ENCODE peak calls at places on chromosomes 2 and 18, in five cellular contexts. One of them, this sample, is unnamed.
A peak's percentile ranks its signal among the peaks of the same experiment; 100 is the strongest.

GRCh38 chr2:100707016-100707947 is 112.7 kb upstream of the NPAS2 start:
- DNase-seq in transverse colon: no peak
- DNase-seq in small intestine: no peak
- DNase-seq in K562: no peak
- DNase-seq in mucosa of descending colon: no peak
- DNase-seq in this sample: no peak

GRCh38 chr18:1846640-1847039 is 724.7 kb downstream of the METTL4 start:
- DNase-seq in K562: no peak
- DNase-seq in mucosa of descending colon: no peak
- DNase-seq in transverse colon: no peak
- DNase-seq in small intestine: no peak
- DNase-seq in this sample: no peak

GRCh38 chr2:14975401-14975800 is 342.9 kb downstream of the LRATD1 start:
- DNase-seq in K562: no peak
- DNase-seq in small intestine: no peak
- DNase-seq in transverse colon: no peak
- DNase-seq in mucosa of descending colon: no peak
- DNase-seq in this sample: no peak

GRCh38 chr18:79518028-79518682 is 122.4 kb downstream of the NFATC1 start:
- DNase-seq in K562: no peak
- DNase-seq in small intestine: no peak
- DNase-seq in transverse colon: no peak
- DNase-seq in mucosa of descending colon: no peak
- DNase-seq in this sample: no peak

GRCh38 chr2:237213325-237214040 is 127.8 kb downstream of the COPS8 start:
- DNase-seq in K562: no peak
- DNase-seq in transverse colon: peak; percentile 25
- DNase-seq in mucosa of descending colon: no peak
- DNase-seq in small intestine: no peak
- DNase-seq in this sample: peak; percentile 13

GRCh38 chr2:97693476-97693875 is 19.9 kb upstream of the ZAP70 start:
- DNase-seq in transverse colon: no peak
- DNase-seq in K562: no peak
- DNase-seq in small intestine: no peak
- DNase-seq in mucosa of descending colon: no peak
- DNase-seq in this sample: no peak

GRCh38 chr2:191341436-191341835 is 96.2 kb downstream of the MYO1B start:
- DNase-seq in K562: no peak
- DNase-seq in mucosa of descending colon: no peak
- DNase-seq in transverse colon: no peak
- DNase-seq in small intestine: no peak
- DNase-seq in this sample: no peak

GRCh38 chr18:29840101-29840500 is 1202.4 kb downstream of the DSC3 start:
- DNase-seq in transverse colon: no peak
- DNase-seq in small intestine: no peak
- DNase-seq in mucosa of descending colon: no peak
- DNase-seq in K562: no peak
- DNase-seq in this sample: no peak

GRCh38 chr18:11840493-11840892 is 10.7 kb upstream of the CHMP1B start:
- DNase-seq in mucosa of descending colon: no peak
- DNase-seq in transverse colon: no peak
- DNase-seq in small intestine: no peak
- DNase-seq in K562: no peak
- DNase-seq in this sample: peak; percentile 52

GRCh38 chr2:28160986-28161425 is 231.7 kb upstream of the FOSL2 start:
- DNase-seq in transverse colon: no peak
- DNase-seq in mucosa of descending colon: no peak
- DNase-seq in K562: no peak
- DNase-seq in small intestine: no peak
- DNase-seq in this sample: peak; percentile 11

DNA sequence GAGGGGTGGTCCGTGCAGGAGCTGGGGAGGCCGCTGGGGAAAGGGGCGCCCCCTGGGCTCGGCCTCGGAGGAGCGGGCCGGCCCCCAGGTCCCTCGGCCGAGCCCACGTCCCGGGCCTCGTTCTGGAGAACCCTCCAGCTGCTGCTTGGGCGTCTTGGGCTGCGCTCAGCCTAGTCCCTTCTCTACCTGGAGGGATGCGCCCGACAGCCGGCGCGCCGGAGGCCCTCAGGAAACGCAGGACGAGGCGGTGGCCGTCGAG is 293 bp upstream of the D2HGDH start:
- DNase-seq in K562: no peak
- DNase-seq in transverse colon: no peak
- DNase-seq in mucosa of descending colon: no peak
- DNase-seq in small intestine: no peak
- DNase-seq in this sample: no peak
- H3K4me3 ChIP-seq in K562: peak overlapping the region; percentile 74
- H3K4me3 ChIP-seq in transverse colon: peak overlapping the region; percentile 73
- H3K4me3 ChIP-seq in mucosa of descending colon: no peak overlapping the region
- H3K4me3 ChIP-seq in small intestine: no peak overlapping the region
- H3K4me3 ChIP-seq in this sample: peak overlapping the region; percentile 86

DNA sequence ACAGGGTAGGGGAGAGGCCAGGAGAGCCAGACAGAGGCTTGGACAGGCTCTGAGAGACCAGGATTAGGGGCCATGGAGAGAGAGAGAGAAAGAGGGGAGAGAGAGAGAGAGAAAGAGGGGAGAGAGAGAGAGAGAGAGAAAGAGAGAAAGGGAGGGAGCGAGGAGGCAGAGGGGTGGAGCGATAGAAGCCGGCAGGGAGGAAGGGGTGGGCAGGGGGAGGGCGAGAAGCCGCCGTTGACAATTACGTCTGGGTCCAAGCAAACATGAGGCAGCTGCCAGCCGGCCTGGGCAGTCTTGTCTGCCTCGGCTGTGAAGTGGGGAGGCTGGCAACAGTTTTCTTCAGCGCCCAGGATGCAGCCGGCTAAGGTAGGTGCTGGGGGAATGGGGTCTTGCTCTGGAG is at the start of gene KCNIP3:
- DNase-seq in mucosa of descending colon: peak; percentile 58
- DNase-seq in K562: no peak
- DNase-seq in small intestine: peak; percentile 21
- DNase-seq in transverse colon: peak; percentile 35
- DNase-seq in this sample: peak; percentile 55
- H3K4me3 ChIP-seq in mucosa of descending colon: no peak within 1 kb of the TSS
- H3K4me3 ChIP-seq in K562: no peak within 1 kb of the TSS
- H3K4me3 ChIP-seq in small intestine: no peak within 1 kb of the TSS
- H3K4me3 ChIP-seq in transverse colon: no peak within 1 kb of the TSS
- H3K4me3 ChIP-seq in this sample: peak within 1 kb of the TSS; percentile 40

DNA sequence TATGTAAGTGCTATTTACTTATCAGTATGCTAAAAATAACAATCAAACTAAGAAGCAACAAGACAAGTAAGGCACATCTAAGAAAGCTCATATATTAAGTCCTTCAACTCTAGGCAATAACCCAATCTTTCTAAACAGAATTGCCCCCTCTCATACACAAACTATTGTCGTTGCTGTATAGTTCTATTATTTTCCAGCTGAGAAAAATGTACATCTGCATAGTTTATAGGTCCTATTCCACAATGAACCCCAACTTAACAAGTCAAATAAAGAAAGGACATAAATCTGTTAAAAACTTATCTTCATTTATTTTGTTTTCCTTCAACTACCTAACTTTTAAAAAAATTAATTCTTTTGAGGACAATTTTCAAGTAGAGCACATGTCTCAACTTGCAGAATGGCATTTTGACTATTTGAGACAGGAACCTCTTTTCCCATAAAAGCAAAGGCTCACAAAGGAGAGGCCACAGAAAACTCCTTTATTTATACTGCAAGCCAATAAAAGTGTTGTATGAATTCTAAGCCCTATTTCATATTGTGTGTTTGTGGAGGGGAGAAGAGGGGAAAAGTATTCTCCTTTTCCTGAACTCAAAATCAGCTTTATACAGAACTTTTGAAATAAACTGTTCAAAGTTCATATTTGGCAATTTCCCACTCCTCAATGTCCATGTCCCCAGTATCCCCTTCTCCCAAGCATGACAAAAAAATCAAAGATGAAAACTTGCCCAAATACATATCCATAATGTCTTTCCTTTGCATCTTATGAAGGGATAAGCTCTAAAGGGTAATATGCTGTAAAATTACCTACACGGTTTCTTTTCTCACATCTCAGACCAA is 37.4 kb downstream of the RTN4 start:
- DNase-seq in K562: no peak
- DNase-seq in transverse colon: no peak
- DNase-seq in small intestine: no peak
- DNase-seq in mucosa of descending colon: no peak
- DNase-seq in this sample: no peak
- H3K4me3 ChIP-seq in K562: no peak overlapping the region
- H3K4me3 ChIP-seq in transverse colon: no peak overlapping the region
- H3K4me3 ChIP-seq in small intestine: no peak overlapping the region
- H3K4me3 ChIP-seq in mucosa of descending colon: no peak overlapping the region
- H3K4me3 ChIP-seq in this sample: no peak overlapping the region

GRCh38 chr2:58449286-58450010 is 208.3 kb upstream of the FANCL start:
- DNase-seq in transverse colon: no peak
- DNase-seq in K562: no peak
- DNase-seq in mucosa of descending colon: no peak
- DNase-seq in small intestine: no peak
- DNase-seq in this sample: peak; percentile 20
- H3K4me3 ChIP-seq in transverse colon: no peak overlapping the region
- H3K4me3 ChIP-seq in K562: no peak overlapping the region
- H3K4me3 ChIP-seq in mucosa of descending colon: no peak overlapping the region
- H3K4me3 ChIP-seq in small intestine: no peak overlapping the region
- H3K4me3 ChIP-seq in this sample: no peak overlapping the region

DNA sequence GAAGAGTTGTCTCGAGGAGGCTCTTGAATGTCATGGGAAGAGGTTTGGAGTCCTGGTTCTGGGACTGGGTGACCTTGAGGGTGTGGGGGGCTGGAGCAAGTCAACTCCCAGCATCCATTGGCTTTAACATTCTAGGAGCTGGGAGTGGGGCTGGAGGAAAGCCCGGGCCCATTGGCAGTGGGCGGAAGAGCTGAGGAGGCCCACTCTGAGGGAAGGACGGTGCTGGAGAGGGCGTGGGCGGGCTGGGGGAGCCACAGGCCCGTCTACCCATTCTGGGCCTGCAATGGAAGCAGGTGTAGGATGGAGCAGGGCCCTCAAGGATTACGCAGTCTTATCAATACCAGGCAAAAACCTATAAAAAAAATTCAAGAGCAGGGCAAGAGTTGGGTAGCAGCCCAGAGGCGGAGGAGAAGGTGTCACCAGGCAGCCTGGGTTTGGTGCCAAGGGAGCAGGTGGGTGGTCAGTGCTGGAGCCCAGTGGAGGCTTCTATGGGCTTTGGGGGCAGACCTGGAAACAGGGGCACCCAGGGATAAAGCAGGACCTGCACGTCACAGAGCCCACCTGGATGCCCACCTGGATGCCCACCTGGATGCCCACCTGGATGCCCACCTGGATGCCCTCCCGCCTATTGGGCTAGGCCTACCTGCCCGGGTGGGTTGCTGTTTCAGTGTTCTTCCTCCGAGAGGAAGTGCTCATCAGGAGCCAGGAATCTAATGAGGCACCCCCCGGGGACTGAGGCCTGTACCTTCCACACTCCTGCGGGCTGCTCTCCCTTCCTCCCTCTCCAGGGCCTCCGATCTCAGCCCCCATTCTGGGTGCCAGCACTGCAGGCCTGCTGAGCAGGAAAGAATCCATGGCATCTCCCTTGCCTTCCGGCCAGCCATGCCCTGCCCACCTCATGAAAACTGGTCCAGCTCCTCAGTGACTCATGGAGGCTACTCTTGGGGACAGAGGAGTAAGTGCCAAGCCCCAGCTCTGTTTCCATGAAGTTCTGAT is 71.3 kb downstream of the CTIF start:
- DNase-seq in small intestine: no peak
- DNase-seq in transverse colon: no peak
- DNase-seq in K562: no peak
- DNase-seq in mucosa of descending colon: no peak
- DNase-seq in this sample: no peak
- H3K4me3 ChIP-seq in small intestine: no peak overlapping the region
- H3K4me3 ChIP-seq in transverse colon: no peak overlapping the region
- H3K4me3 ChIP-seq in K562: no peak overlapping the region
- H3K4me3 ChIP-seq in mucosa of descending colon: no peak overlapping the region
- H3K4me3 ChIP-seq in this sample: no peak overlapping the region

This sample was measured in GM23338.